ENCODE peak calls at places on chromosomes 11 and 22, in six cellular contexts. Q, G, K, W, Z and H are unnamed samples.

GRCh38 chr22:43387815-43388214 is 24.0 kb upstream of the MPPED1 start:
- DNase-seq in Q (no peak), G (no peak), K (no peak), W (no peak), Z (no peak), H (no peak)

GRCh38 chr22:24427500-24428164 is at the start of gene ADORA2A:
- DNase-seq in Q (no peak), G (no peak), K (no peak), W (no peak), Z (peak), H (no peak)

GRCh38 chr11:13772223-13773046 is 104.0 kb downstream of the FAR1 start:
- DNase-seq in Q (no peak), G (peak), K (peak), W (no peak), Z (no peak), H (no peak)

GRCh38 chr11:33802414-33802950 is 28.2 kb upstream of the FBXO3 start:
- DNase-seq in Q (no peak), G (peak), K (peak), W (peak), Z (peak), H (no peak)

GRCh38 chr11:105862736-105863367 is 159.2 kb downstream of the MSANTD4 start:
- DNase-seq in Q (no peak), G (peak), K (no peak), W (no peak), Z (no peak), H (no peak)

GRCh38 chr11:89235976-89236375 is 58.3 kb downstream of the TYR start:
- DNase-seq in Q (no peak), G (no peak), K (no peak), W (no peak), Z (no peak), H (no peak)

GRCh38 chr22:38721551-38721950 is 15.8 kb downstream of the GTPBP1 start:
- DNase-seq in Q (no peak), G (no peak), K (no peak), W (no peak), Z (no peak), H (no peak)

GRCh38 chr11:47156951-47157350 is 19.7 kb downstream of the ARFGAP2 start:
- DNase-seq in Q (no peak), G (no peak), K (no peak), W (no peak), Z (no peak), H (no peak)

GRCh38 chr11:88402784-88403183 is 65.2 kb upstream of the CTSC start:
- DNase-seq in Q (no peak), G (no peak), K (no peak), W (no peak), Z (no peak), H (no peak)

GRCh38 chr11:24781288-24781687 is 284.4 kb downstream of the LUZP2 start:
- DNase-seq in Q (no peak), G (peak), K (no peak), W (no peak), Z (no peak), H (no peak)

GRCh38 chr11:21396351-21397008 is 727.1 kb downstream of the NELL1 start:
- DNase-seq in Q (no peak), G (no peak), K (no peak), W (no peak), Z (no peak), H (no peak)

GRCh38 chr11:123122341-123122740 is 60.4 kb upstream of the HSPA8 start:
- DNase-seq in Q (no peak), G (no peak), K (no peak), W (no peak), Z (peak), H (no peak)

GRCh38 chr11:73366953-73367352 is 9.2 kb upstream of the RELT start:
- DNase-seq in Q (no peak), G (no peak), K (no peak), W (no peak), Z (no peak), H (no peak)

GRCh38 chr11:121881806-121882205 is 234.2 kb downstream of the BLID start:
- DNase-seq in Q (no peak), G (no peak), K (no peak), W (no peak), Z (no peak), H (no peak)